ENCODE peak calls at places on chromosomes 16 and 17, in five cellular contexts. One of them, this sample, is unnamed.

GRCh38 chr16:13992322-13992721 is 72.4 kb downstream of the ERCC4 start:
- DNase-seq in mesenchymal stem cell: no peak
- DNase-seq in IMR-90: no peak
- DNase-seq in neuronal stem cell: no peak
- DNase-seq in mesendoderm: no peak
- DNase-seq in this sample: no peak

GRCh38 chr17:74484066-74484465 is 17.6 kb downstream of the CD300A start:
- DNase-seq in mesenchymal stem cell: no peak
- DNase-seq in IMR-90: no peak
- DNase-seq in neuronal stem cell: no peak
- DNase-seq in mesendoderm: no peak
- DNase-seq in this sample: peak

GRCh38 chr16:50102046-50102756 is 36.4 kb downstream of the HEATR3 start:
- DNase-seq in mesenchymal stem cell: peak
- DNase-seq in IMR-90: peak
- DNase-seq in neuronal stem cell: no peak
- DNase-seq in mesendoderm: no peak
- DNase-seq in this sample: no peak

GRCh38 chr16:272633-273546 is 2.9 kb downstream of the RGS11 start:
- DNase-seq in mesenchymal stem cell: no peak
- DNase-seq in IMR-90: no peak
- DNase-seq in neuronal stem cell: no peak
- DNase-seq in mesendoderm: no peak
- DNase-seq in this sample: no peak

GRCh38 chr17:72465191-72466024 is 344.6 kb downstream of the SOX9 start:
- DNase-seq in mesenchymal stem cell: peak
- DNase-seq in IMR-90: peak
- DNase-seq in neuronal stem cell: no peak
- DNase-seq in mesendoderm: peak
- DNase-seq in this sample: peak

GRCh38 chr16:88940196-88941050 is 36.6 kb downstream of the CBFA2T3 start:
- DNase-seq in mesenchymal stem cell: no peak
- DNase-seq in IMR-90: no peak
- DNase-seq in neuronal stem cell: no peak
- DNase-seq in mesendoderm: no peak
- DNase-seq in this sample: peak

GRCh38 chr16:1045363-1046270 is 26.9 kb upstream of the SSTR5 start:
- DNase-seq in mesenchymal stem cell: no peak
- DNase-seq in IMR-90: no peak
- DNase-seq in neuronal stem cell: no peak
- DNase-seq in mesendoderm: no peak
- DNase-seq in this sample: no peak

GRCh38 chr17:35082073-35082657 is 18.7 kb upstream of the RFFL start:
- DNase-seq in mesenchymal stem cell: peak
- DNase-seq in IMR-90: peak
- DNase-seq in neuronal stem cell: no peak
- DNase-seq in mesendoderm: no peak
- DNase-seq in this sample: no peak

GRCh38 chr17:63423251-63423950 is 22.7 kb downstream of the CYB561 start:
- DNase-seq in mesenchymal stem cell: no peak
- DNase-seq in IMR-90: no peak
- DNase-seq in neuronal stem cell: no peak
- DNase-seq in mesendoderm: no peak
- DNase-seq in this sample: peak

GRCh38 chr17:78383725-78384471 is 5.4 kb downstream of the PGS1 start:
- DNase-seq in mesenchymal stem cell: peak
- DNase-seq in IMR-90: peak
- DNase-seq in neuronal stem cell: no peak
- DNase-seq in mesendoderm: no peak
- DNase-seq in this sample: no peak

GRCh38 chr17:45825792-45826191 is 18.9 kb upstream of the SPPL2C start:
- DNase-seq in mesenchymal stem cell: no peak
- DNase-seq in IMR-90: no peak
- DNase-seq in neuronal stem cell: no peak
- DNase-seq in mesendoderm: no peak
- DNase-seq in this sample: no peak

GRCh38 chr16:60077791-60078280 is 1343.7 kb upstream of the GOT2 start:
- DNase-seq in mesenchymal stem cell: no peak
- DNase-seq in IMR-90: no peak
- DNase-seq in neuronal stem cell: no peak
- DNase-seq in mesendoderm: no peak
- DNase-seq in this sample: no peak

GRCh38 chr16:56610609-56611111 is 2.3 kb downstream of the MT2A start:
- DNase-seq in mesenchymal stem cell: peak
- DNase-seq in IMR-90: peak
- DNase-seq in neuronal stem cell: no peak
- DNase-seq in mesendoderm: no peak
- DNase-seq in this sample: no peak

GRCh38 chr16:4523686-4524085 is 14.9 kb downstream of the CDIP1 start:
- DNase-seq in mesenchymal stem cell: no peak
- DNase-seq in IMR-90: no peak
- DNase-seq in neuronal stem cell: no peak
- DNase-seq in mesendoderm: no peak
- DNase-seq in this sample: no peak

GRCh38 chr16:17392127-17392856 is 78.5 kb downstream of the XYLT1 start:
- DNase-seq in mesenchymal stem cell: no peak
- DNase-seq in IMR-90: no peak
- DNase-seq in neuronal stem cell: no peak
- DNase-seq in mesendoderm: peak
- DNase-seq in this sample: no peak

GRCh38 chr17:82866521-82867214 is 26.8 kb upstream of the ZNF750 start:
- DNase-seq in mesenchymal stem cell: peak
- DNase-seq in IMR-90: peak
- DNase-seq in neuronal stem cell: no peak
- DNase-seq in mesendoderm: no peak
- DNase-seq in this sample: no peak

GRCh38 chr16:50036426-50036825 is 11.4 kb downstream of the CNEP1R1 start:
- DNase-seq in mesenchymal stem cell: no peak
- DNase-seq in IMR-90: no peak
- DNase-seq in neuronal stem cell: no peak
- DNase-seq in mesendoderm: no peak
- DNase-seq in this sample: no peak

GRCh38 chr16:84286568-84287220 is 8.0 kb upstream of the WFDC1 start:
- DNase-seq in mesenchymal stem cell: peak
- DNase-seq in IMR-90: peak
- DNase-seq in neuronal stem cell: no peak
- DNase-seq in mesendoderm: no peak
- DNase-seq in this sample: no peak

GRCh38 chr17:72683506-72684404 is 408.7 kb downstream of the SLC39A11 start:
- DNase-seq in mesenchymal stem cell: peak
- DNase-seq in IMR-90: peak
- DNase-seq in neuronal stem cell: no peak
- DNase-seq in mesendoderm: peak
- DNase-seq in this sample: no peak

GRCh38 chr16:49959552-49960277 is 65.3 kb upstream of the CNEP1R1 start:
- DNase-seq in mesenchymal stem cell: no peak
- DNase-seq in IMR-90: no peak
- DNase-seq in neuronal stem cell: no peak
- DNase-seq in mesendoderm: no peak
- DNase-seq in this sample: no peak

GRCh38 chr17:70365098-70365583 is 195.8 kb downstream of the KCNJ2 start:
- DNase-seq in mesenchymal stem cell: peak
- DNase-seq in IMR-90: peak
- DNase-seq in neuronal stem cell: no peak
- DNase-seq in mesendoderm: peak
- DNase-seq in this sample: no peak

GRCh38 chr17:57531648-57532486 is 213.2 kb downstream of the CCDC182 start:
- DNase-seq in mesenchymal stem cell: no peak
- DNase-seq in IMR-90: no peak
- DNase-seq in neuronal stem cell: no peak
- DNase-seq in mesendoderm: no peak
- DNase-seq in this sample: no peak

GRCh38 chr17:17685775-17686291 is 4.6 kb downstream of the RAI1 start:
- DNase-seq in mesenchymal stem cell: peak
- DNase-seq in IMR-90: peak
- DNase-seq in neuronal stem cell: no peak
- DNase-seq in mesendoderm: peak
- DNase-seq in this sample: peak

GRCh38 chr17:7294614-7295153 is at the start of gene YBX2:
- DNase-seq in mesenchymal stem cell: peak
- DNase-seq in IMR-90: peak
- DNase-seq in neuronal stem cell: no peak
- DNase-seq in mesendoderm: peak
- DNase-seq in this sample: peak

GRCh38 chr16:82668094-82668493 is 41.3 kb downstream of the CDH13 start:
- DNase-seq in mesenchymal stem cell: no peak
- DNase-seq in IMR-90: no peak
- DNase-seq in neuronal stem cell: no peak
- DNase-seq in mesendoderm: no peak
- DNase-seq in this sample: no peak
- H3K23ac ChIP-seq in mesenchymal stem cell: no peak
- H3K23ac ChIP-seq in IMR-90: no peak
- H3K23ac ChIP-seq in neuronal stem cell: no peak
- H3K23ac ChIP-seq in mesendoderm: no peak
- H3K23ac ChIP-seq in this sample: no peak

DNA sequence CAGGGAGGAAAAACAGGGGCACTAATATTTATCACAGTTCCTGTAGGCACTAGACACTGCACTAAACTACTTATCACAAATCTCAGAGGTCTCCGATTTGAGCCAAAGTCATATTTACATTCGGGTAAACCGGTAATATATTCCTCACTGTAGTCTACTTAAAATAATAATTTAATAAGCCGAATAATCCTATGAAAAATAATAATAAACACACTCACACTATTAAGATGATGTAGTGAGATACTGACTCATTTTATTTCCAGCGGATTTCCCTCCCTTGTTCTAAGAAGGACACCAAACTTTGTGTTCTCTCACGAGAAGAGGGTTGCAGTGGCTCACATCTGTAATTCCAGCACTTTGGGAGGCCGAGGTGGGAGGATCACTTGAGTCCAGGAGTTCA is 36.6 kb upstream of the TNRC6A start:
- DNase-seq in mesenchymal stem cell: no peak
- DNase-seq in IMR-90: no peak
- DNase-seq in neuronal stem cell: no peak
- DNase-seq in mesendoderm: no peak
- DNase-seq in this sample: no peak
- H3K23ac ChIP-seq in mesenchymal stem cell: no peak
- H3K23ac ChIP-seq in IMR-90: no peak
- H3K23ac ChIP-seq in neuronal stem cell: no peak
- H3K23ac ChIP-seq in mesendoderm: no peak
- H3K23ac ChIP-seq in this sample: no peak

DNA sequence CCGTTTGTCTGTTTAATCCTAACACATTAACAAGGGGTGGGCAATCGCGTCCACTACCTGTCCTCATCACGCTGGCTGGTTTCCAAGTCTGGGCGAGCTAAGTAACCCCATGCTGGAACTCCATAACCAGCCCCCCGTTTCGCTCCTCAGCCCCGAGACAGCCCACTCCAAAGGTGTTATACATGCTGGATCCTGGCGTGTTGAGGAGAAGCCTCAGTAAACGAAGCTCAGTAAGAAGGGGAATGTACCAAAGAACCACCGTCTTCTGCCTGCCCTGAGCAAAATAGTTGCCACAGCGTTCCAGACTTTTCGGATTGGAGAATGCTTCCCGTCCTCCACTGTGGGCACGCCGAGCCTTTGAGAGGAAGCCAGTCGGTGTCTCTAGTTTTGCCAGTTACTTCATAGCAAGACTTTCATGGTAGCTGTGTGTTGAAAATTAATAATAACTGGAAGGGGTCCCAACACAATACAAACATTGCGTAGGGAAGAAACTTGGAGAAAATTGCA is 16.1 kb upstream of the C17orf78 start:
- DNase-seq in mesenchymal stem cell: no peak
- DNase-seq in IMR-90: peak
- DNase-seq in neuronal stem cell: no peak
- DNase-seq in mesendoderm: peak
- DNase-seq in this sample: no peak
- H3K23ac ChIP-seq in mesenchymal stem cell: no peak
- H3K23ac ChIP-seq in IMR-90: peak
- H3K23ac ChIP-seq in neuronal stem cell: peak
- H3K23ac ChIP-seq in mesendoderm: peak
- H3K23ac ChIP-seq in this sample: no peak

GRCh38 chr16:11310634-11310977 is 29.5 kb upstream of the PRM1 start:
- DNase-seq in mesenchymal stem cell: no peak
- DNase-seq in IMR-90: no peak
- DNase-seq in neuronal stem cell: no peak
- DNase-seq in mesendoderm: no peak
- DNase-seq in this sample: no peak
- H3K23ac ChIP-seq in mesenchymal stem cell: no peak
- H3K23ac ChIP-seq in IMR-90: no peak
- H3K23ac ChIP-seq in neuronal stem cell: no peak
- H3K23ac ChIP-seq in mesendoderm: no peak
- H3K23ac ChIP-seq in this sample: no peak